ENCODE peak calls at places on chromosome 5, in ten cellular contexts. X, K, Z, M, P, V, G, Q, C and D are unnamed samples.

GRCh38 chr5:107542831-107543231 is 127.9 kb downstream of the EFNA5 start:
- DNase-seq in X (no peak), K (no peak), Z (no peak), M (no peak), P (peak; percentile 82), V (no peak), G (peak; percentile 59), Q (peak; percentile 87), C (no peak), D (peak; percentile 67)

GRCh38 chr5:137858954-137859353 is 8.7 kb upstream of the MYOT start:
- DNase-seq in X (no peak), K (no peak), Z (no peak), M (no peak), P (no peak), V (no peak), G (no peak), Q (no peak), C (no peak), D (no peak)

GRCh38 chr5:33441241-33441844 is 578 bp downstream of the TARS1 start:
- DNase-seq in X (peak; percentile 16), K (peak; percentile 23), Z (no peak), M (no peak), P (peak; percentile 17), V (peak; percentile 38), G (no peak), Q (no peak), C (peak; percentile 25), D (peak; percentile 3)

GRCh38 chr5:87421307-87421706 is 8.6 kb upstream of the CCNH start:
- DNase-seq in X (no peak), K (no peak), Z (no peak), M (no peak), P (no peak), V (no peak), G (no peak), Q (no peak), C (no peak), D (no peak)

GRCh38 chr5:4563400-4563799 is 576.7 kb upstream of the ADAMTS16 start:
- DNase-seq in X (no peak), K (no peak), Z (no peak), M (no peak), P (no peak), V (peak; percentile 54), G (no peak), Q (no peak), C (no peak), D (no peak)

GRCh38 chr5:168023190-168023589 is 268.3 kb upstream of the WWC1 start:
- DNase-seq in X (no peak), K (no peak), Z (no peak), M (no peak), P (no peak), V (no peak), G (peak; percentile 70), Q (no peak), C (peak; percentile 90), D (no peak)

GRCh38 chr5:134958755-134959154 is 9.0 kb upstream of the CATSPER3 start:
- DNase-seq in X (no peak), K (no peak), Z (no peak), M (peak; percentile 3), P (no peak), V (no peak), G (no peak), Q (no peak), C (no peak), D (no peak)

GRCh38 chr5:53871050-53871449 is 310.6 kb downstream of the NDUFS4 start:
- DNase-seq in X (no peak), K (peak; percentile 3), Z (no peak), M (no peak), P (no peak), V (no peak), G (no peak), Q (no peak), C (no peak), D (peak; percentile 15)

GRCh38 chr5:65674749-65675148 is 47.2 kb downstream of the SGTB start:
- DNase-seq in X (no peak), K (no peak), Z (no peak), M (no peak), P (no peak), V (no peak), G (no peak), Q (no peak), C (no peak), D (no peak)

GRCh38 chr5:88140863-88141694 is 127.6 kb downstream of the TMEM161B start:
- DNase-seq in X (peak; percentile 87), K (peak; percentile 93), Z (peak; percentile 95), M (peak; percentile 95), P (peak; percentile 98), V (peak; percentile 95), G (peak; percentile 95), Q (peak; percentile 98), C (peak; percentile 96), D (peak; percentile 97)

GRCh38 chr5:1447772-1448361 is 2.6 kb upstream of the SLC6A3 start:
- DNase-seq in X (no peak), K (no peak), Z (no peak), M (no peak), P (no peak), V (peak; percentile 29), G (no peak), Q (peak; percentile 68), C (no peak), D (no peak)

GRCh38 chr5:139110526-139111168 is 87.5 kb downstream of the SIL1 start:
- DNase-seq in X (no peak), K (no peak), Z (no peak), M (no peak), P (no peak), V (no peak), G (no peak), Q (no peak), C (no peak), D (no peak)

GRCh38 chr5:175883506-175883905 is 12.1 kb downstream of the CPLX2 start:
- DNase-seq in X (no peak), K (no peak), Z (no peak), M (no peak), P (no peak), V (no peak), G (no peak), Q (no peak), C (no peak), D (no peak)

GRCh38 chr5:57313716-57314115 is 139.9 kb downstream of the GPBP1 start:
- DNase-seq in X (no peak), K (no peak), Z (no peak), M (no peak), P (no peak), V (no peak), G (no peak), Q (no peak), C (no peak), D (no peak)

GRCh38 chr5:36393656-36394438 is 92.1 kb upstream of the RANBP3L start:
- DNase-seq in X (no peak), K (no peak), Z (no peak), M (no peak), P (no peak), V (no peak), G (no peak), Q (no peak), C (no peak), D (peak; percentile 14)

GRCh38 chr5:60810438-60811085 is 33.5 kb downstream of the ELOVL7 start:
- DNase-seq in X (no peak), K (no peak), Z (no peak), M (no peak), P (peak; percentile 14), V (no peak), G (no peak), Q (no peak), C (no peak), D (peak; percentile 58)

GRCh38 chr5:179265529-179266290 is 79.6 kb downstream of the ADAMTS2 start:
- DNase-seq in X (no peak), K (no peak), Z (no peak), M (peak; percentile 99), P (no peak), V (no peak), G (peak; percentile 87), Q (peak; percentile 98), C (no peak), D (peak; percentile 96)

GRCh38 chr5:96751203-96752169 is 56.3 kb downstream of the ERAP1 start:
- DNase-seq in X (no peak), K (no peak), Z (no peak), M (no peak), P (no peak), V (no peak), G (no peak), Q (no peak), C (no peak), D (peak; percentile 9)

GRCh38 chr5:125450803-125451202 is 704.4 kb upstream of the ZNF608 start:
- DNase-seq in X (no peak), K (no peak), Z (no peak), M (no peak), P (no peak), V (no peak), G (no peak), Q (no peak), C (no peak), D (no peak)

GRCh38 chr5:153745778-153746420 is 255.4 kb downstream of the GRIA1 start:
- DNase-seq in X (no peak), K (no peak), Z (no peak), M (no peak), P (no peak), V (no peak), G (no peak), Q (no peak), C (no peak), D (no peak)

GRCh38 chr5:52684056-52684455 is 103.7 kb upstream of the ITGA1 start:
- DNase-seq in X (no peak), K (no peak), Z (no peak), M (no peak), P (no peak), V (no peak), G (no peak), Q (no peak), C (no peak), D (no peak)

GRCh38 chr5:180692426-180692825 is 43.0 kb upstream of the FLT4 start:
- DNase-seq in X (no peak), K (no peak), Z (no peak), M (no peak), P (no peak), V (no peak), G (no peak), Q (no peak), C (no peak), D (no peak)

GRCh38 chr5:24749701-24750100 is 104.9 kb upstream of the CDH10 start:
- DNase-seq in X (no peak), K (no peak), Z (no peak), M (no peak), P (no peak), V (no peak), G (no peak), Q (no peak), C (no peak), D (no peak)

GRCh38 chr5:138574744-138575193 is 432 bp downstream of the HSPA9 start:
- DNase-seq in X (no peak), K (no peak), Z (no peak), M (no peak), P (peak; percentile 24), V (no peak), G (peak; percentile 18), Q (no peak), C (no peak), D (peak; percentile 81)

GRCh38 chr5:8843766-8844165 is 702.1 kb downstream of the SEMA5A start:
- DNase-seq in X (no peak), K (no peak), Z (no peak), M (peak; percentile 81), P (no peak), V (no peak), G (no peak), Q (no peak), C (peak; percentile 53), D (no peak)

GRCh38 chr5:65209341-65209740 is 272.4 kb downstream of the ADAMTS6 start:
- DNase-seq in X (no peak), K (no peak), Z (no peak), M (peak; percentile 94), P (peak; percentile 69), V (no peak), G (no peak), Q (no peak), C (no peak), D (no peak)

GRCh38 chr5:107389130-107389553 is 281.6 kb downstream of the EFNA5 start:
- DNase-seq in X (peak; percentile 9), K (no peak), Z (no peak), M (peak; percentile 1), P (peak; percentile 96), V (no peak), G (no peak), Q (no peak), C (peak; percentile 63), D (no peak)

GRCh38 chr5:41707853-41708603 is 162.2 kb downstream of the OXCT1 start:
- DNase-seq in X (no peak), K (peak; percentile 21), Z (no peak), M (peak; percentile 56), P (peak; percentile 28), V (peak; percentile 48), G (no peak), Q (no peak), C (peak; percentile 20), D (peak; percentile 57)